ENCODE peak calls at places on chromosomes 3 and 15, in eight cellular contexts. N, B, U, P, A, W, E and S are unnamed samples.

GRCh38 chr3:174046311-174046710 is 648.8 kb downstream of the NLGN1 start:
- DNase-seq in B (no peak), A (no peak), W (no peak), N (no peak), P (no peak), E (no peak), U (no peak), S (no peak)

GRCh38 chr15:27271258-27271657 is 300.3 kb downstream of the GABRG3 start:
- DNase-seq in P (no peak), W (no peak), A (no peak), E (no peak), B (no peak), N (no peak), U (no peak), S (no peak)

GRCh38 chr3:184284696-184285095 is 8.9 kb downstream of the ECE2 start:
- DNase-seq in P (peak), B (peak), U (no peak), W (no peak), A (peak), E (peak), N (no peak), S (peak)

GRCh38 chr3:188196232-188196990 is 42.5 kb downstream of the LPP start:
- DNase-seq in A (no peak), P (no peak), E (no peak), N (no peak), U (no peak), B (no peak), W (no peak), S (no peak)

GRCh38 chr3:124137264-124137663 is 145.3 kb upstream of the ROPN1 start:
- DNase-seq in B (no peak), W (no peak), E (no peak), U (no peak), P (no peak), N (no peak), A (no peak), S (no peak)

GRCh38 chr3:179666436-179667035 is 13.7 kb downstream of the USP13 start:
- DNase-seq in U (no peak), N (no peak), W (no peak), E (no peak), A (no peak), B (no peak), P (peak), S (no peak)

GRCh38 chr3:29140706-29141105 is 140.2 kb upstream of the RBMS3 start:
- DNase-seq in A (no peak), N (no peak), W (no peak), U (no peak), B (no peak), E (no peak), P (no peak), S (no peak)

GRCh38 chr3:50212971-50213370 is 7.9 kb downstream of the SLC38A3 start:
- DNase-seq in W (no peak), P (no peak), N (no peak), A (no peak), U (no peak), E (no peak), B (no peak), S (no peak)

GRCh38 chr15:40923551-40923950 is 5.6 kb upstream of the DLL4 start:
- DNase-seq in U (no peak), A (no peak), W (no peak), B (no peak), E (no peak), P (no peak), N (no peak), S (no peak)

GRCh38 chr15:96969892-96970710 is 639.6 kb downstream of the NR2F2 start:
- DNase-seq in E (no peak), A (no peak), U (no peak), N (no peak), P (no peak), B (no peak), W (no peak), S (no peak)

GRCh38 chr15:25056484-25057429 is 102.0 kb downstream of the SNRPN start:
- DNase-seq in P (peak), E (no peak), W (peak), U (peak), N (no peak), B (no peak), A (no peak), S (peak)

GRCh38 chr3:131804565-131805133 is 230.2 kb downstream of the CPNE4 start:
- DNase-seq in P (no peak), B (no peak), U (no peak), N (no peak), E (no peak), A (no peak), W (no peak), S (no peak)

GRCh38 chr3:119679874-119680273 is 2.7 kb upstream of the COX17 start:
- DNase-seq in A (no peak), N (no peak), B (no peak), W (no peak), E (no peak), U (no peak), P (no peak), S (no peak)

GRCh38 chr3:61983479-61983878 is 389.9 kb downstream of the FEZF2 start:
- DNase-seq in N (no peak), P (no peak), A (no peak), E (no peak), U (no peak), W (no peak), B (no peak), S (no peak)

GRCh38 chr3:15011174-15011573 is 53.9 kb downstream of the MRPS25 start:
- DNase-seq in P (no peak), N (no peak), W (no peak), A (no peak), U (no peak), B (no peak), E (no peak), S (no peak)

GRCh38 chr3:124566701-124567100 is 163.6 kb upstream of the UMPS start:
- DNase-seq in P (no peak), W (no peak), U (no peak), B (no peak), A (no peak), N (no peak), E (no peak), S (no peak)

GRCh38 chr3:64242435-64242834 is 17.2 kb upstream of the PRICKLE2 start:
- DNase-seq in E (no peak), U (no peak), W (no peak), P (peak), N (no peak), A (no peak), B (no peak), S (no peak)

GRCh38 chr15:75156306-75157215 is 45.1 kb upstream of the C15orf39 start:
- DNase-seq in N (no peak), W (no peak), E (no peak), U (no peak), P (peak), A (no peak), B (no peak), S (no peak)

GRCh38 chr3:39809995-39810595 is 686 bp downstream of the MYRIP start:
- DNase-seq in N (no peak), B (no peak), W (no peak), E (no peak), A (peak), P (peak), U (no peak), S (peak)

GRCh38 chr15:52558196-52558595 is 10.6 kb downstream of the ARPP19 start:
- DNase-seq in B (peak), N (peak), A (no peak), U (no peak), P (no peak), W (peak), E (no peak), S (no peak)

GRCh38 chr15:98803228-98804056 is 155.1 kb downstream of the IGF1R start:
- DNase-seq in N (no peak), U (no peak), P (no peak), B (no peak), W (no peak), E (no peak), A (no peak), S (no peak)

GRCh38 chr15:65385868-65386253 is 8.1 kb upstream of the IGDCC3 start:
- DNase-seq in N (no peak), E (no peak), U (no peak), P (no peak), A (no peak), W (no peak), B (peak), S (no peak)

GRCh38 chr3:124793054-124793740 is 62.9 kb downstream of the UMPS start:
- DNase-seq in W (no peak), B (no peak), U (no peak), E (no peak), P (no peak), A (no peak), N (no peak), S (no peak)

GRCh38 chr3:52528596-52529375 is 4.9 kb downstream of the NT5DC2 start:
- DNase-seq in W (no peak), U (no peak), P (peak), A (no peak), N (no peak), E (no peak), B (no peak), S (no peak)

GRCh38 chr3:28850186-28850585 is 430.7 kb upstream of the RBMS3 start:
- DNase-seq in W (no peak), A (no peak), B (no peak), U (no peak), P (no peak), E (no peak), N (no peak), S (no peak)

GRCh38 chr3:145939431-145939830 is 221.6 kb downstream of the PLOD2 start:
- DNase-seq in E (no peak), W (no peak), A (no peak), B (no peak), U (no peak), N (no peak), P (no peak), S (no peak)

GRCh38 chr3:150238995-150239612 is 169.0 kb upstream of the TSC22D2 start:
- DNase-seq in E (peak), B (no peak), P (peak), A (no peak), N (no peak), W (no peak), U (no peak), S (no peak)

GRCh38 chr3:87765256-87765655 is 293.5 kb downstream of the CGGBP1 start:
- DNase-seq in E (no peak), P (no peak), W (no peak), N (no peak), A (no peak), B (no peak), U (no peak), S (no peak)

GRCh38 chr3:171101982-171102610 is 75.6 kb upstream of the SLC2A2 start:
- DNase-seq in N (no peak), U (no peak), A (no peak), B (no peak), E (no peak), W (no peak), P (no peak), S (no peak)

GRCh38 chr3:113002676-113003075 is 11.9 kb downstream of the GTPBP8 start:
- DNase-seq in U (no peak), A (no peak), N (no peak), W (peak), P (no peak), E (no peak), B (no peak), S (no peak)

GRCh38 chr3:133934073-133934970 is 38.6 kb upstream of the RAB6B start:
- DNase-seq in P (no peak), N (no peak), U (no peak), E (no peak), W (no peak), A (no peak), B (no peak), S (no peak)